ENCODE peak calls at places on chromosomes 2 and 18, in four cellular contexts. One of them, this sample, is unnamed.

GRCh38 chr2:237863659-237864029 is 4.2 kb downstream of the RAMP1 start:
- DNase-seq in heart right ventricle: no peak
- DNase-seq in LoVo: no peak
- DNase-seq in fibroblast of the conjunctiva: no peak
- DNase-seq in this sample: no peak

GRCh38 chr18:41262688-41263087 is 692.3 kb upstream of the PIK3C3 start:
- DNase-seq in heart right ventricle: no peak
- DNase-seq in LoVo: no peak
- DNase-seq in fibroblast of the conjunctiva: no peak
- DNase-seq in this sample: no peak

GRCh38 chr2:197804049-197804757 is at the start of gene PLCL1:
- DNase-seq in heart right ventricle: peak
- DNase-seq in LoVo: peak
- DNase-seq in fibroblast of the conjunctiva: peak
- DNase-seq in this sample: peak

GRCh38 chr2:165239230-165239629 is at the start of gene SCN2A:
- DNase-seq in heart right ventricle: no peak
- DNase-seq in LoVo: peak
- DNase-seq in fibroblast of the conjunctiva: peak
- DNase-seq in this sample: no peak

GRCh38 chr2:239533917-239534316 is 133.1 kb upstream of the HDAC4 start:
- DNase-seq in heart right ventricle: peak
- DNase-seq in LoVo: no peak
- DNase-seq in fibroblast of the conjunctiva: peak
- DNase-seq in this sample: no peak

GRCh38 chr2:173199303-173199702 is 123.7 kb downstream of the MAP3K20 start:
- DNase-seq in heart right ventricle: no peak
- DNase-seq in LoVo: no peak
- DNase-seq in fibroblast of the conjunctiva: no peak
- DNase-seq in this sample: no peak

GRCh38 chr2:105405291-105405690 is 6.4 kb upstream of the FHL2 start:
- DNase-seq in heart right ventricle: no peak
- DNase-seq in LoVo: no peak
- DNase-seq in fibroblast of the conjunctiva: no peak
- DNase-seq in this sample: no peak

GRCh38 chr2:70907130-70907756 is 28.5 kb upstream of the ATP6V1B1 start:
- DNase-seq in heart right ventricle: no peak
- DNase-seq in LoVo: no peak
- DNase-seq in fibroblast of the conjunctiva: no peak
- DNase-seq in this sample: no peak

GRCh38 chr18:13376841-13377351 is 158.3 kb downstream of the LDLRAD4 start:
- DNase-seq in heart right ventricle: no peak
- DNase-seq in LoVo: no peak
- DNase-seq in fibroblast of the conjunctiva: no peak
- DNase-seq in this sample: no peak

GRCh38 chr2:23524261-23524706 is 139.3 kb downstream of the KLHL29 start:
- DNase-seq in heart right ventricle: no peak
- DNase-seq in LoVo: no peak
- DNase-seq in fibroblast of the conjunctiva: no peak
- DNase-seq in this sample: no peak

GRCh38 chr2:196263181-196263747 is 91.9 kb upstream of the STK17B start:
- DNase-seq in heart right ventricle: no peak
- DNase-seq in LoVo: no peak
- DNase-seq in fibroblast of the conjunctiva: no peak
- DNase-seq in this sample: peak

GRCh38 chr2:227413371-227413770 is 25.6 kb upstream of the SCYGR1 start:
- DNase-seq in heart right ventricle: no peak
- DNase-seq in LoVo: no peak
- DNase-seq in fibroblast of the conjunctiva: no peak
- DNase-seq in this sample: no peak

GRCh38 chr2:21021430-21021829 is 22.4 kb downstream of the APOB start:
- DNase-seq in heart right ventricle: no peak
- DNase-seq in LoVo: no peak
- DNase-seq in fibroblast of the conjunctiva: no peak
- DNase-seq in this sample: no peak

GRCh38 chr2:72031346-72032115 is 116.1 kb downstream of the CYP26B1 start:
- DNase-seq in heart right ventricle: no peak
- DNase-seq in LoVo: no peak
- DNase-seq in fibroblast of the conjunctiva: no peak
- DNase-seq in this sample: no peak

GRCh38 chr2:197315371-197315770 is 4.8 kb upstream of the ANKRD44 start:
- DNase-seq in heart right ventricle: no peak
- DNase-seq in LoVo: no peak
- DNase-seq in fibroblast of the conjunctiva: no peak
- DNase-seq in this sample: no peak

GRCh38 chr2:183455056-183455455 is 330.8 kb downstream of the NUP35 start:
- DNase-seq in heart right ventricle: no peak
- DNase-seq in LoVo: no peak
- DNase-seq in fibroblast of the conjunctiva: no peak
- DNase-seq in this sample: no peak

GRCh38 chr2:236086971-236087465 is 81.2 kb downstream of the GBX2 start:
- DNase-seq in heart right ventricle: no peak
- DNase-seq in LoVo: no peak
- DNase-seq in fibroblast of the conjunctiva: no peak
- DNase-seq in this sample: no peak

This sample was measured in immature natural killer cell.